ENCODE peak calls at places on chromosome 21, in seven cellular contexts. E is HepG2, K is HCT116, X is K562, Q is SK-N-SH, T is GM12878, P is H1. H is an unnamed sample.
A peak's percentile ranks its signal among the peaks of the same experiment; 100 is the strongest.

GRCh38 chr21:28272272-28272992 is 720.2 kb downstream of the LTN1 start:
- DNase-seq in P (no peak), K (no peak), Q (no peak), T (no peak), X (no peak), E (no peak), H (no peak)

GRCh38 chr21:41668051-41668541 is 98.8 kb downstream of the RIPK4 start:
- DNase-seq in E (no peak), Q (no peak), K (no peak), P (no peak), X (no peak), T (no peak), H (no peak)

GRCh38 chr21:26715878-26716506 is 129.2 kb downstream of the ADAMTS1 start:
- DNase-seq in K (no peak), Q (peak; percentile 48), T (no peak), P (no peak), E (peak; percentile 6), X (peak; percentile 45), H (no peak)

GRCh38 chr21:46564391-46564790 is 40.5 kb downstream of the S100B start:
- DNase-seq in E (no peak), X (peak; percentile 8), P (no peak), K (no peak), T (no peak), Q (no peak), H (no peak)

GRCh38 chr21:29340228-29340627 is 41.5 kb downstream of the BACH1 start:
- DNase-seq in E (no peak), P (no peak), K (no peak), X (no peak), T (no peak), Q (no peak), H (no peak)

GRCh38 chr21:45957986-45958610 is 23.5 kb upstream of the COL6A1 start:
- DNase-seq in E (no peak), K (no peak), X (no peak), Q (no peak), T (no peak), P (no peak), H (no peak)

GRCh38 chr21:40871099-40871498 is 24.1 kb upstream of the DSCAM start:
- DNase-seq in P (no peak), K (no peak), T (no peak), E (no peak), X (no peak), Q (no peak), H (no peak)

GRCh38 chr21:44458971-44459711 is 3.8 kb downstream of the LRRC3 start:
- DNase-seq in T (no peak), Q (no peak), P (no peak), E (no peak), K (no peak), X (no peak), H (no peak)

GRCh38 chr21:43916691-43917514 is 51.9 kb downstream of the AGPAT3 start:
- DNase-seq in K (no peak), T (peak; percentile 71), X (peak; percentile 75), E (no peak), Q (no peak), P (no peak), H (no peak)

GRCh38 chr21:45277101-45278045 is 10.3 kb downstream of the POFUT2 start:
- DNase-seq in Q (no peak), T (no peak), P (no peak), X (no peak), K (no peak), E (no peak), H (no peak)

GRCh38 chr21:44365967-44366585 is 12.7 kb downstream of the TRPM2 start:
- DNase-seq in T (no peak), X (no peak), P (no peak), K (no peak), Q (peak; percentile 10), E (no peak), H (no peak)

GRCh38 chr21:44370027-44370735 is 16.8 kb downstream of the TRPM2 start:
- DNase-seq in T (no peak), K (no peak), X (peak; percentile 75), P (no peak), Q (peak; percentile 71), E (peak; percentile 54), H (no peak)

GRCh38 chr21:15332572-15332971 is 267.8 kb upstream of the NRIP1 start:
- DNase-seq in P (no peak), K (no peak), E (no peak), Q (no peak), X (no peak), T (no peak), H (no peak)

GRCh38 chr21:42423197-42423675 is 19.5 kb downstream of the UBASH3A start:
- DNase-seq in E (no peak), P (no peak), K (no peak), T (peak; percentile 79), X (no peak), Q (no peak), H (no peak)

GRCh38 chr21:41442496-41443186 is 16.6 kb downstream of the MX1 start:
- DNase-seq in X (no peak), E (no peak), T (no peak), P (no peak), Q (no peak), K (no peak), H (no peak)

GRCh38 chr21:16605588-16605987 is 875.8 kb downstream of the USP25 start:
- DNase-seq in K (no peak), X (no peak), E (no peak), P (no peak), T (no peak), Q (peak; percentile 56), H (no peak)

GRCh38 chr21:43303240-43304178 is 123.4 kb downstream of the SIK1 start:
- DNase-seq in K (no peak), Q (no peak), T (no peak), E (no peak), X (peak; percentile 71), P (no peak), H (no peak)

GRCh38 chr21:22342855-22343254 is 1344.6 kb downstream of the NCAM2 start:
- DNase-seq in X (no peak), P (no peak), K (no peak), E (no peak), Q (no peak), T (no peak), H (no peak)

GRCh38 chr21:32427958-32428623 is 15.6 kb downstream of the EVA1C start:
- DNase-seq in P (no peak), K (no peak), Q (no peak), E (no peak), T (no peak), X (no peak), H (no peak)

GRCh38 chr21:22791986-22792560 is 1793.9 kb downstream of the NCAM2 start:
- DNase-seq in P (no peak), T (no peak), E (peak; percentile 12), Q (peak; percentile 60), K (no peak), X (peak; percentile 47), H (peak; percentile 24)

GRCh38 chr21:42609806-42610205 is 43.6 kb upstream of the PDE9A start:
- DNase-seq in Q (no peak), P (no peak), T (peak; percentile 83), K (no peak), X (peak; percentile 70), E (no peak), H (no peak)

GRCh38 chr21:16651956-16652355 is 860.9 kb upstream of the CXADR start:
- DNase-seq in K (no peak), X (no peak), Q (no peak), T (no peak), P (no peak), E (no peak), H (no peak)

GRCh38 chr21:23524685-23525084 is 2082.6 kb downstream of the MRPL39 start:
- DNase-seq in T (no peak), X (no peak), K (no peak), E (no peak), Q (no peak), P (no peak), H (no peak)

GRCh38 chr21:30818837-30819236 is 5.8 kb upstream of the KRTAP8-1 start:
- DNase-seq in E (no peak), T (no peak), X (no peak), Q (no peak), K (no peak), P (no peak), H (no peak)

DNA sequence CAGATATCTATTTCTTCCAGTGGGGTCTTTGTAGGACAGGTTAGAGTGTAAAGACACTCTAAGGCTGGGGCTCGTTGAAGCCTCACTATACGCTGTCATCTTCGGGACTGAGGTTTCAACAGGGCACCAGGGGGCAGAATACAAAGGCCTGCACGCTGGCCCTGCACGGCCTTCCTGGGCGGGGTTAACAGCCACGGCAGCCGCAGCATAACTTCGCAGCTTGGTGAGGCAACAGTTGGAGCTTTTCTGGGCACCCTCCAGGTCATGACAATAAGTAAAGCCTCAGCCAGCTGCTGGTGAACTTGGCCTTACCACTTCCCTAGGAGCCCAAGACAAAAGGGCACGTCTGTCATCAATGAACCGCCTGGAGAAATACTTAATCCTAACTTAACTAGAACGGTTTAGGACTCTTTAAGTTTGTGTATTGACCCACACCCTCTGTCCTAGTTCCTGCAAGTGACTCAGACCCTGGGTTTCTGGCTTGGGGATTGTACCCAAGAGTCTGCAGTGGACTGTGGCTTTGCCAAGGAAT is 2.3 kb upstream of the RUNX1 start:
- DNase-seq in K (peak; percentile 80), E (peak; percentile 82), P (peak; percentile 58), T (no peak), Q (no peak), X (peak; percentile 85), H (no peak)
- TF ChIP-seq SIN3A in K (no peak), E (no peak), P (no peak), T (no peak), Q (no peak), X (no peak), H (no peak)

GRCh38 chr21:38527737-38528136 is 29.5 kb upstream of the ERG start:
- DNase-seq in K (no peak), E (no peak), T (no peak), P (no peak), X (no peak), Q (no peak), H (no peak)
- TF ChIP-seq SIN3A in K (no peak), E (no peak), T (no peak), P (no peak), X (no peak), Q (no peak), H (no peak)

DNA sequence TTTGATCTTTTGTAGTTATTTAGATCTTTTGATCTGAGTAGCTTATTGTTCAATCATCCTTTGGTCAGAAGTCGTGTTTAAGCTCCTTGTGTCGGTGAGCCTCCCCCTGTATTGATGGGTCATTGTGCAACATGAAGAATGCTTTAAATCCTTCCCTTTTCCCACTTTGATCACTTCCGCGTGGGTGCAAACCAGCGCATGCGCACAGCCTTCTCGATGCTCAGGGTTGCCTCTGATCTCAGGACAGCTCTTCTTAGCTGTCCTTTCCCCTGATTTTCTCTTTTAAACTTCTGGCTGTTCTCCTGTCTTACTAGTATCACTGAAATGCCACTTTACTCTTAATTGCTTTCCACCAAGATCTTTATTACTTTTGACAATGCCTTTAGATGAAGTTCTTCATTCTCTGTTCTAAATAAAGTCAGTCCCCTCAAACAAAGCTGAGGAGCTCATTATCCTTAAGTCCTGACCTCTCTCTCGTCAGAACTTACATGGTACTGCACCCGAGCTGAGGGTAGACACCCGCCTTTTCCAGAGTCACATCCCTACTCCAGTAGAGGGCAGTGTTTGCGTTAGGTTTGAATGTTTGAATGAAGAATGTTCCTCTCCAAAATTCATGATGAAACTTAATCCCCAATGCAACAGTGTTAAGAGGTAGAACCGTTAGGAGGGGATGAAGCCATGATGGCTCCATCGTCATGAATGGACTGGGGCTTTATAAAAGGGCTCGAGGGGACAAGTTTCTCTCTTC is 547.9 kb upstream of the TMPRSS15 start:
- DNase-seq in X (peak; percentile 6), P (peak; percentile 9), T (no peak), Q (peak; percentile 8), E (no peak), K (no peak), H (peak; percentile 1)
- TF ChIP-seq SIN3A in X (no peak), P (no peak), T (no peak), Q (no peak), E (no peak), K (no peak), H (no peak)

GRCh38 chr21:36693144-36694040 is 5.5 kb upstream of the SIM2 start:
- DNase-seq in P (no peak), Q (peak; percentile 55), T (no peak), X (no peak), K (no peak), E (no peak), H (no peak)
- TF ChIP-seq SIN3A in P (no peak), Q (no peak), T (no peak), X (no peak), K (no peak), E (no peak), H (no peak)